ENCODE peak calls at places on chromosomes 11 and 22, in four cellular contexts. M is AG04450, Y is neural crest cell, A is stomach. Z is an unnamed sample.

GRCh38 chr11:58582437-58582836 is 3.6 kb downstream of the ZFP91 start:
- DNase-seq in M (no peak), Y (no peak), A (no peak), Z (no peak)

GRCh38 chr22:44712156-44712555 is 10.2 kb downstream of the PRR5 start:
- DNase-seq in M (no peak), Y (no peak), A (no peak), Z (no peak)

GRCh38 chr11:433641-434040 is 8.2 kb downstream of the ANO9 start:
- DNase-seq in M (no peak), Y (no peak), A (no peak), Z (no peak)

GRCh38 chr22:36257308-36257707 is 4.4 kb downstream of the APOL1 start:
- DNase-seq in M (no peak), Y (no peak), A (no peak), Z (no peak)

GRCh38 chr11:113721462-113722066 is 15.5 kb upstream of the TMPRSS5 start:
- DNase-seq in M (no peak), Y (no peak), A (no peak), Z (no peak)

GRCh38 chr22:44583076-44583760 is 85.2 kb upstream of the RTL6 start:
- DNase-seq in M (no peak), Y (no peak), A (no peak), Z (no peak)

GRCh38 chr11:44833221-44833620 is 106.5 kb downstream of the TSPAN18 start:
- DNase-seq in M (no peak), Y (no peak), A (no peak), Z (no peak)

GRCh38 chr22:23033116-23033905 is 37.0 kb upstream of the GNAZ start:
- DNase-seq in M (no peak), Y (no peak), A (no peak), Z (no peak)

GRCh38 chr11:73528420-73528819 is 69.5 kb downstream of the FAM168A start:
- DNase-seq in M (no peak), Y (no peak), A (no peak), Z (no peak)

Z was measured in CD8-positive, alpha-beta T cell.